ENCODE peak calls at places on chromosomes 3 and 15, in seven cellular contexts. G is Right ventricle myocardium superior; N is endothelial cell; Y is HS-27A; X is tibial artery; Z is activated CD8-positive, alpha-beta memory T cell treated with anti-CD3 and anti-CD28 coated beads for 24 hours; D is HT-29. S is an unnamed sample.

GRCh38 chr15:77097317-77097721 is 26.4 kb upstream of the TSPAN3 start:
- DNase-seq in G (no peak), N (no peak), Y (no peak), X (no peak), Z (no peak), D (no peak), S (peak)

GRCh38 chr15:39846108-39846507 is 63.5 kb upstream of the FSIP1 start:
- DNase-seq in G (no peak), N (no peak), Y (no peak), X (no peak), Z (no peak), D (no peak), S (no peak)

GRCh38 chr3:128080323-128080898 is 28.2 kb downstream of the SEC61A1 start:
- DNase-seq in G (no peak), N (no peak), Y (peak), X (no peak), Z (no peak), D (peak), S (no peak)

GRCh38 chr3:126300761-126301481 is 56.3 kb downstream of the KLF15 start:
- DNase-seq in G (peak), N (no peak), Y (no peak), X (peak), Z (peak), D (no peak), S (no peak)

GRCh38 chr3:126261037-126261436 is 80.7 kb upstream of the ALDH1L1 start:
- DNase-seq in G (peak), N (no peak), Y (no peak), X (peak), Z (no peak), D (no peak), S (peak)

GRCh38 chr15:63052961-63053698 is 10.6 kb downstream of the TPM1 start:
- DNase-seq in G (peak), N (no peak), Y (no peak), X (peak), Z (no peak), D (peak), S (no peak)

GRCh38 chr3:8993331-8993730 is 30.1 kb upstream of the RAD18 start:
- DNase-seq in G (no peak), N (no peak), Y (no peak), X (no peak), Z (no peak), D (no peak), S (no peak)

GRCh38 chr3:146589899-146590508 is 15.1 kb downstream of the PLSCR5 start:
- DNase-seq in G (no peak), N (peak), Y (peak), X (no peak), Z (no peak), D (peak), S (peak)

GRCh38 chr3:49703443-49703927 is 14.1 kb downstream of the RNF123 start:
- DNase-seq in G (peak), N (peak), Y (no peak), X (no peak), Z (peak), D (peak), S (peak)

GRCh38 chr3:121822973-121823372 is 11.9 kb downstream of the IQCB1 start:
- DNase-seq in G (no peak), N (no peak), Y (no peak), X (no peak), Z (no peak), D (no peak), S (no peak)

GRCh38 chr3:128714887-128715496 is 11.0 kb upstream of the RAB7A start:
- DNase-seq in G (no peak), N (no peak), Y (no peak), X (no peak), Z (peak), D (no peak), S (peak)

GRCh38 chr3:10950476-10951294 is 41.9 kb upstream of the SLC6A1 start:
- DNase-seq in G (no peak), N (peak), Y (peak), X (no peak), Z (no peak), D (peak), S (peak)

GRCh38 chr3:170741756-170742530 is 128.1 kb downstream of the RPL22L1 start:
- DNase-seq in G (no peak), N (no peak), Y (no peak), X (no peak), Z (no peak), D (no peak), S (no peak)

GRCh38 chr3:32626650-32627049 is 56.0 kb upstream of the DYNC1LI1 start:
- DNase-seq in G (no peak), N (no peak), Y (no peak), X (no peak), Z (no peak), D (no peak), S (no peak)

GRCh38 chr15:63176302-63176701 is 13.1 kb upstream of the RAB8B start:
- DNase-seq in G (no peak), N (no peak), Y (no peak), X (no peak), Z (no peak), D (no peak), S (no peak)

GRCh38 chr3:120642368-120642948 is 39.6 kb downstream of the HGD start:
- DNase-seq in G (no peak), N (no peak), Y (no peak), X (no peak), Z (no peak), D (no peak), S (peak)

GRCh38 chr15:67444100-67444499 is 76.8 kb upstream of the C15orf61 start:
- DNase-seq in G (no peak), N (no peak), Y (no peak), X (no peak), Z (no peak), D (no peak), S (no peak)

GRCh38 chr3:157368171-157368570 is 68.5 kb upstream of the PTX3 start:
- DNase-seq in G (no peak), N (no peak), Y (no peak), X (no peak), Z (no peak), D (no peak), S (no peak)

GRCh38 chr3:33032937-33033336 is 64.0 kb downstream of the GLB1 start:
- DNase-seq in G (no peak), N (no peak), Y (no peak), X (no peak), Z (no peak), D (no peak), S (no peak)

GRCh38 chr15:47820780-47821319 is 103.5 kb downstream of the SEMA6D start:
- DNase-seq in G (no peak), N (no peak), Y (no peak), X (no peak), Z (no peak), D (no peak), S (no peak)

GRCh38 chr3:42043116-42043796 is 47.9 kb upstream of the TRAK1 start:
- DNase-seq in G (peak), N (peak), Y (no peak), X (no peak), Z (no peak), D (no peak), S (no peak)

GRCh38 chr3:15557511-15557946 is 36.0 kb upstream of the COLQ start:
- DNase-seq in G (no peak), N (peak), Y (peak), X (no peak), Z (peak), D (peak), S (peak)

GRCh38 chr3:125381743-125382142 is 6.6 kb upstream of the ZNF148 start:
- DNase-seq in G (no peak), N (no peak), Y (no peak), X (no peak), Z (no peak), D (peak), S (peak)